ENCODE peak calls at places on chromosomes 12 and 14, in six cellular contexts. C is CD8-positive, alpha-beta T cell; E is GM03348; F is body of pancreas; P is SW480; J is left ventricle myocardium inferior. I is an unnamed sample.

GRCh38 chr12:1575287-1575798 is 19.0 kb downstream of the FBXL14 start:
- DNase-seq in P (no peak), J (no peak), C (no peak), F (peak), E (no peak), I (no peak)

GRCh38 chr12:12282761-12283160 is 15.9 kb upstream of the LRP6 start:
- DNase-seq in P (no peak), F (no peak), J (no peak), E (peak), C (no peak), I (peak)

GRCh38 chr12:92136021-92136735 is 9.5 kb downstream of the BTG1 start:
- DNase-seq in F (peak), P (no peak), C (no peak), J (no peak), E (no peak), I (no peak)

GRCh38 chr14:79354336-79354735 is 857.0 kb downstream of the DIO2 start:
- DNase-seq in F (no peak), J (no peak), E (no peak), C (no peak), P (no peak), I (no peak)

GRCh38 chr14:92482621-92483319 is 30.8 kb upstream of the RIN3 start:
- DNase-seq in E (no peak), J (no peak), F (no peak), C (no peak), P (no peak), I (no peak)

GRCh38 chr14:99461411-99461810 is 19.2 kb downstream of the SETD3 start:
- DNase-seq in P (no peak), C (no peak), J (no peak), E (no peak), F (no peak), I (no peak)

GRCh38 chr14:105290598-105291356 is 10.0 kb downstream of the BRF1 start:
- DNase-seq in F (no peak), C (no peak), J (no peak), P (no peak), E (no peak), I (no peak)

GRCh38 chr12:85489194-85489593 is 209.2 kb downstream of the ALX1 start:
- DNase-seq in P (no peak), C (no peak), J (no peak), E (no peak), F (no peak), I (no peak)

GRCh38 chr14:95547626-95548327 is 12.9 kb downstream of the GLRX5 start:
- DNase-seq in J (no peak), C (no peak), F (no peak), E (no peak), P (peak), I (no peak)

GRCh38 chr14:90760591-90761316 is 55.5 kb downstream of the TTC7B start:
- DNase-seq in J (no peak), F (no peak), C (no peak), E (peak), P (peak), I (peak)

GRCh38 chr12:24719293-24719721 is 229.6 kb downstream of the BCAT1 start:
- DNase-seq in F (no peak), E (no peak), J (no peak), P (peak), C (peak), I (no peak)

I was measured in astrocyte of the cerebellum.